ENCODE peak calls at places on chromosomes 1 and 21, in eight cellular contexts. M is HCT116, T is transverse colon, J is prostate gland, Q is GM23338, X is HepG2, D is upper lobe of left lung, W is breast epithelium. G is an unnamed sample.

GRCh38 chr1:48701445-48701844 is 75.2 kb downstream of the BEND5 start:
- DNase-seq in M (no peak), T (no peak), J (no peak), Q (no peak), X (no peak), D (no peak), W (no peak), G (no peak)

GRCh38 chr1:164660415-164661174 is 101.6 kb downstream of the PBX1 start:
- DNase-seq in M (no peak), T (no peak), J (no peak), Q (no peak), X (no peak), D (no peak), W (no peak), G (no peak)

GRCh38 chr1:213019450-213019849 is 3.8 kb upstream of the ANGEL2 start:
- DNase-seq in M (no peak), T (no peak), J (no peak), Q (no peak), X (no peak), D (no peak), W (no peak), G (no peak)

GRCh38 chr1:185646202-185646683 is 87.9 kb upstream of the HMCN1 start:
- DNase-seq in M (peak), T (peak), J (peak), Q (peak), X (peak), D (no peak), W (no peak), G (peak)

GRCh38 chr1:113046569-113046968 is 26.4 kb upstream of the LRIG2 start:
- DNase-seq in M (no peak), T (no peak), J (no peak), Q (no peak), X (no peak), D (no peak), W (no peak), G (no peak)

GRCh38 chr1:46026531-46026930 is 105.9 kb downstream of the PIK3R3 start:
- DNase-seq in M (no peak), T (no peak), J (no peak), Q (no peak), X (no peak), D (no peak), W (no peak), G (no peak)

GRCh38 chr21:22235866-22236590 is 1237.8 kb downstream of the NCAM2 start:
- DNase-seq in M (no peak), T (no peak), J (no peak), Q (no peak), X (no peak), D (no peak), W (no peak), G (no peak)

GRCh38 chr1:6025269-6026094 is 20.2 kb upstream of the KCNAB2 start:
- DNase-seq in M (no peak), T (no peak), J (no peak), Q (no peak), X (no peak), D (no peak), W (no peak), G (no peak)

GRCh38 chr1:38221006-38221649 is 174.5 kb upstream of the POU3F1 start:
- DNase-seq in M (no peak), T (no peak), J (no peak), Q (no peak), X (no peak), D (no peak), W (no peak), G (no peak)

GRCh38 chr1:41416081-41416480 is 54.8 kb downstream of the FOXO6 start:
- DNase-seq in M (no peak), T (no peak), J (no peak), Q (no peak), X (no peak), D (no peak), W (no peak), G (no peak)

GRCh38 chr21:32949701-32950100 is 76.0 kb upstream of the OLIG2 start:
- DNase-seq in M (no peak), T (no peak), J (no peak), Q (no peak), X (no peak), D (no peak), W (no peak), G (no peak)

GRCh38 chr1:244254467-244254866 is 197.2 kb downstream of the ADSS2 start:
- DNase-seq in M (no peak), T (peak), J (no peak), Q (no peak), X (no peak), D (no peak), W (no peak), G (no peak)

GRCh38 chr1:206608108-206608698 is 4.1 kb downstream of the EIF2D start:
- DNase-seq in M (peak), T (peak), J (no peak), Q (peak), X (peak), D (no peak), W (no peak), G (peak)

GRCh38 chr1:234603221-234604204 is 6.5 kb downstream of the IRF2BP2 start:
- DNase-seq in M (no peak), T (no peak), J (no peak), Q (no peak), X (peak), D (no peak), W (no peak), G (no peak)

GRCh38 chr1:78178816-78179215 is 133.1 kb downstream of the GIPC2 start:
- DNase-seq in M (no peak), T (no peak), J (no peak), Q (no peak), X (no peak), D (no peak), W (no peak), G (no peak)

GRCh38 chr1:160669802-160670201 is 23.0 kb upstream of the SLAMF1 start:
- DNase-seq in M (no peak), T (no peak), J (no peak), Q (no peak), X (no peak), D (peak), W (no peak), G (no peak)

GRCh38 chr1:112701227-112702066 is 5.5 kb downstream of the RHOC start:
- DNase-seq in M (no peak), T (no peak), J (no peak), Q (no peak), X (no peak), D (peak), W (no peak), G (peak)

GRCh38 chr21:32524010-32524719 is 61.2 kb downstream of the TCP10L start:
- DNase-seq in M (no peak), T (no peak), J (no peak), Q (no peak), X (no peak), D (no peak), W (no peak), G (no peak)

GRCh38 chr1:229863651-229864545 is 203.1 kb upstream of the GALNT2 start:
- DNase-seq in M (no peak), T (no peak), J (no peak), Q (no peak), X (no peak), D (peak), W (no peak), G (no peak)

GRCh38 chr1:115210302-115210711 is 121.0 kb upstream of the TSPAN2 start:
- DNase-seq in M (no peak), T (no peak), J (no peak), Q (no peak), X (no peak), D (no peak), W (no peak), G (no peak)

GRCh38 chr1:214146523-214146922 is 134.4 kb upstream of the SMYD2 start:
- DNase-seq in M (no peak), T (peak), J (no peak), Q (no peak), X (peak), D (no peak), W (no peak), G (no peak)

GRCh38 chr1:7388488-7389185 is 382.5 kb upstream of the VAMP3 start:
- DNase-seq in M (no peak), T (no peak), J (no peak), Q (no peak), X (no peak), D (peak), W (no peak), G (peak)

GRCh38 chr1:82517586-82517985 is 716.9 kb downstream of the ADGRL2 start:
- DNase-seq in M (no peak), T (no peak), J (no peak), Q (peak), X (no peak), D (no peak), W (no peak), G (no peak)

GRCh38 chr1:151915066-151915686 is 5.9 kb upstream of the THEM4 start:
- DNase-seq in M (no peak), T (no peak), J (no peak), Q (no peak), X (no peak), D (no peak), W (no peak), G (no peak)

GRCh38 chr1:209491897-209492296 is 91.6 kb upstream of the CAMK1G start:
- DNase-seq in M (no peak), T (no peak), J (no peak), Q (no peak), X (no peak), D (no peak), W (no peak), G (no peak)

DNA sequence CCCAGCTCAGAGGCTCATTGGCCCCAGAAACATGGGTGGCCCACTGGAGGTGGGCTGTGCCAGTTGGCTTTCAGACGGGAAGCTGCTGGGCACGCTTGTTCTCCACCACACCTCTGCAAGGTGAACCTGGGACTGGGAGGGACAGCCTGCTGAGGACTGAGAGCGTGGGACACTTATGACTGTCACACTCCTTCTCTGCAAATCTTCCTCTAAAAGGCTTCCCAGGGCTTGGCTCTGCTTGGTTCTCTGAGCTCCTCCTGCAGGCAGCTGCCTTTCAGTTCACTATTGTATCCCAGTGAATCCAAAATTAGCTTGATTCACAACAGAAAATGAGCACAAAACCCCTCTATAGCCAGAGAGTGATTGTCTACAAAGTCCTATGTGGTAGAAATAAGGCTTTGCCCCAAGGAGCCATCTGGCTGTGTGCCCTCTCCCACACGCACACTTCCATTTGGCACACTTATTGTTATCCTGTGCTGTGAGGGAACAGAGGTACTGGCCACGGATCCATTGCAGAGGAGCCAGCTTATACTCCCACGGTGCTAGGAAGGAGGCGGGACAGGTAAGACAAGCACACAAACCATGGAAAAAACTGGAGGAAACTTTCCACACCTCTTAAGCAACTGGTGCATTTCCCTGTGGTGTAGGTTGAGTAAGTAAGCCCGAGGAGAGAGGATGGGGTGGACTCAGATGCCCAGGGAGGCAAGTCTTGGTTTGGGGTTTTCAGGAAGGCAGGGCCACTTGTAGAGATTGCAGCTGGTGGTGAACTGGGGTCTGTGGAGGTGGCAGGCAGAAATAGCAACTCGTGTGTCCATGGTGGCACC is 18.9 kb upstream of the BTG2 start:
- DNase-seq in M (no peak), T (peak), J (no peak), Q (no peak), X (no peak), D (no peak), W (peak), G (peak)
- TF ChIP-seq CTCF in M (no peak), T (no peak), J (no peak), Q (no peak), X (no peak), D (no peak), W (no peak), G (no peak)

GRCh38 chr1:26863677-26864060 is 720 bp downstream of the SFN start:
- DNase-seq in M (no peak), T (no peak), J (no peak), Q (no peak), X (no peak), D (peak), W (no peak), G (no peak)

GRCh38 chr1:26862781-26863676 is at the start of gene SFN:
- DNase-seq in M (peak), T (peak), J (peak), Q (peak), X (peak), D (peak), W (peak), G (peak)

GRCh38 chr1:26861889-26862371 is 1.0 kb upstream of the SFN start:
- DNase-seq in M (peak), T (no peak), J (no peak), Q (no peak), X (no peak), D (no peak), W (no peak), G (no peak)

GRCh38 chr1:26861286-26861701 is 1.7 kb upstream of the SFN start:
- DNase-seq in M (peak), T (no peak), J (no peak), Q (peak), X (no peak), D (no peak), W (no peak), G (no peak)

DNA sequence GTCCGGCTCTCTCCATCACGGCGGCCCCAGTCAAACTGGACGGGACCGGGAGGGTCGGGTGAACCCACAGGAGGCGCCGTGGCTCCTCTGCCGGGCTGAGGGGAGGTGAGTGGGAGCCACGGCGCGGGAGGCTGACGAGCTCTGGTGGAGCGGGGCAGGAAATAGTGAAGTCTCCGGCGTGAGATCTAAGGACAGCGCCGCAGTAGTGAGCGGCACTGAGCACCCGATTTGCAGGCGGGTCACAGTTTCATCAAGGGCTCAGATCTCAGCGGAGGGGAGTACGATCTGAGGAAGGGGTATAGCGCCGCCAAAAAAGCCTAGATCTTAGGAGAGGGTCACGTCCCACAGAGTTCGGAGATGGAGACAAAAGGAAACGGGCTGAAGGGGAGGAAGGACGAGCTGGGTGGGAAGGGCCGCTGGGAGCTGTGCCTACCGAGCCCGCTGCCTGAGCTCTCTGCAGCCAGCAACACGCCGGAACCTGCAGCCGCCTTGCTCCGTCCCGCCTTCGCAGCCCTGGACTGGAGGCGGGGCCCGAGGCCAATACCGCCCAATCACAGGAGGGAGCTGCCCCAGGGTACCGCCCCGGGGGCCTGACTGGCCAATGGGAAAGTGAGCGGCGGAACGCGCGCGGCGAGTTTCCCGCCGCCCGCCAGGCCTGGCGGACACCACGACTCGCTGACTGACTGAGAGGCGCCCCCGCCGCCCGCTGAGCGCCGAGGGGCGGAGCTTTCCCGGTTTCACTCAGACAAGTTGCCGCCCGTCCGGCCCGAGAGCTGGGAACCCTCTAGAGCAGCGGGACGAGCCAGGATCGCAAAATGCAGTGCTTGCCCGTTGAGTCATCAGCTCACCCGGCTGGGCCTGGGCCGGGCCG is 1.9 kb downstream of the SFN start:
- DNase-seq in M (peak), T (peak), J (peak), Q (peak), X (peak), D (peak), W (peak), G (peak)
- TF ChIP-seq POLR2AphosphoS5 in M (peak), T (peak), J (peak), Q (peak), X (peak), D (peak), W (peak), G (peak)

GRCh38 chr1:30902653-30903290 is 5.8 kb downstream of the SDC3 start:
- DNase-seq in M (no peak), T (no peak), J (no peak), Q (no peak), X (no peak), D (no peak), W (no peak), G (no peak)

GRCh38 chr1:30904191-30904961 is 4.2 kb downstream of the SDC3 start:
- DNase-seq in M (no peak), T (no peak), J (no peak), Q (no peak), X (no peak), D (no peak), W (no peak), G (no peak)

GRCh38 chr1:30901798-30902652 is 6.5 kb downstream of the SDC3 start:
- DNase-seq in M (no peak), T (no peak), J (no peak), Q (peak), X (peak), D (no peak), W (no peak), G (peak)

GRCh38 chr1:30904962-30905335 is 3.6 kb downstream of the SDC3 start:
- DNase-seq in M (no peak), T (no peak), J (no peak), Q (no peak), X (no peak), D (no peak), W (no peak), G (no peak)

GRCh38 chr1:30903343-30904034 is 5.1 kb downstream of the SDC3 start:
- DNase-seq in M (no peak), T (no peak), J (no peak), Q (no peak), X (no peak), D (no peak), W (no peak), G (no peak)
- H3K27ac ChIP-seq in M (no peak), T (peak), J (peak), Q (peak), X (no peak), D (peak), W (peak), G (no peak)

DNA sequence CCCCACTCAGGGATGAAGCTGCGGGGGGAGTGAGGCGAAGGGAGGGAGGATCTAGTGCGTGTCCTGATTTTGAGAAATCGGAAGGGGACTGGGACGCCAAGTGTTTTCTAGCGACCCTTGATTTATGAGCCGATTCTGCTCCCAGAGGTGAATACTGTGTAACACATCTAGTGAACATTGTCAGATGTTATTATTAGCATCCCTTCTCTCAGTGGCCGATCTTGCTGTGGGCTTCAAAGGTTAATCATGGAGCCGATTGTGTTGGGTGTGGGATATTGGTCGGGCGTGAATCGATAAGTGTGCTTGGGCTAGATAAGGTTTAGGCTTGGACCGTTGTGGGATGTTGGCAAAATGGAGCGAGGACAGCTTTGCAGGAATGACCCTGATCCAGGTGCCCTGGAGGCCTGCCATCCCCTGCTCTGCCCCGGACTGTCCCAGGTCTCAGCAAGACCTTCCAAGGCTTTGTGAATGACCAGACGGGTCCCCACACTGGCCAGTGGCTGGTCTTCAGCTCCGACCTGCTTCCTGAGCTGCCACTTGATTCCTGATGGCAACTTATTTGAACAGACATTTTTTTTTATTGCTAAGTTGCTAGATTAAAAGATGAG is 2.2 kb downstream of the AJAP1 start:
- DNase-seq in M (no peak), T (no peak), J (no peak), Q (no peak), X (no peak), D (no peak), W (no peak), G (no peak)
- TF ChIP-seq CTCF in M (no peak), T (no peak), J (no peak), Q (no peak), X (no peak), D (no peak), W (no peak), G (no peak)

DNA sequence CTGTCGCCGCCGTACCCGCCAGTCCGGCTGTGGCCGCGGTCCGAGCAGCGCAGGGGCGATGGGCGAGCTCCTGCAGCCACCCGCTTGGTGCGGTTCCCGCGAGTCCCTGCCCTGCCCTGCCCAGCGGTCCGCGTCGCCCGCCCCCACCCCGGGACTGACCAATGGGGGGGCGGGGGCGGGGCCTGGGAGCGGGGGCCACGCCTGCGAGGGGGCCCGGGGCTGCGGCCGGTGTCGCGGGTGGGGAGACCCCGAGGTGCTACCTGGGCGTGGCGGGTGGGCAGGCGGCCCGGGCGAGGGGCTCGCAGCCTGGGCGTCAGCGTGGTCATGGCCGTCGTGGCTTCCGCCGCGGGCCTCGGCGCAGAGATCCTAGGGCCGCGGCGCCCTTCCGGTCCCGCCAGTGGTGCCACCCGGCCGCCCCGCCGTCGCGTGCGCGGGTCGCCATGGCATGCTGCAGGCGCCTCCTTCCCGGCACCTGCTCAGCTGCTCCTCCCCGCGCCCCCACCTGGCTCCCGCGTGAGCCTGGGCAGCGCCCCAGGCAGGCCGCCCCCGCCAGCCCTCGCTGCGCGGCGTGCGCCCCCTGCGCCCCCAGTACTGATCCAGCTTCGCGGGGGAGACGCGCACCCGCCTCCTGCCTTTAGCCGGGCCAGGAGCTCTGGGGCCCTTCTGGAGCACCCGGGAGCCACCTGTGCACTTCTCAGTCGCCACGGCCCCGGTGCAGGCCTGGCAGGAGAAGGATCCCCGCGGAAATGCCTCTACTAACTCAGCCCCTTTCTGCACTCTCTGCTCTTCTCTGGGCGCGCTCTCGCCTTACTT is at the start of gene BMP8B:
- DNase-seq in M (peak), T (peak), J (peak), Q (peak), X (no peak), D (peak), W (no peak), G (peak)
- TF ChIP-seq POLR2AphosphoS5 in M (peak), T (peak), J (no peak), Q (peak), X (no peak), D (no peak), W (no peak), G (no peak)

G was measured in stomach.